ENCODE peak calls at places on chromosomes 13 and 19, in four cellular contexts. One of them, this sample, is unnamed.

GRCh38 chr13:47119568-47120080 is 222.8 kb upstream of the HTR2A start:
- DNase-seq in body of pancreas: no peak
- DNase-seq in progenitor cell of endocrine pancreas: no peak
- DNase-seq in SW 1271: no peak
- DNase-seq in this sample: no peak

GRCh38 chr19:44912854-44913253 is 1.6 kb upstream of the APOC1 start:
- DNase-seq in body of pancreas: peak
- DNase-seq in progenitor cell of endocrine pancreas: no peak
- DNase-seq in SW 1271: no peak
- DNase-seq in this sample: no peak

GRCh38 chr13:112714772-112715569 is 25.1 kb downstream of the ATP11A start:
- DNase-seq in body of pancreas: no peak
- DNase-seq in progenitor cell of endocrine pancreas: no peak
- DNase-seq in SW 1271: no peak
- DNase-seq in this sample: no peak

GRCh38 chr19:10553087-10553667 is 9.5 kb downstream of the ATG4D start:
- DNase-seq in body of pancreas: no peak
- DNase-seq in progenitor cell of endocrine pancreas: no peak
- DNase-seq in SW 1271: no peak
- DNase-seq in this sample: no peak

GRCh38 chr19:19866599-19867248 is 1.0 kb downstream of the ZNF253 start:
- DNase-seq in body of pancreas: peak
- DNase-seq in progenitor cell of endocrine pancreas: peak
- DNase-seq in SW 1271: no peak
- DNase-seq in this sample: no peak

GRCh38 chr13:112636401-112636975 is 48.5 kb upstream of the TUBGCP3 start:
- DNase-seq in body of pancreas: no peak
- DNase-seq in progenitor cell of endocrine pancreas: no peak
- DNase-seq in SW 1271: no peak
- DNase-seq in this sample: no peak

GRCh38 chr19:40251244-40251643 is 24.8 kb upstream of the CCNP start:
- DNase-seq in body of pancreas: no peak
- DNase-seq in progenitor cell of endocrine pancreas: no peak
- DNase-seq in SW 1271: no peak
- DNase-seq in this sample: no peak

GRCh38 chr19:29724741-29725140 is 9.7 kb upstream of the C19orf12 start:
- DNase-seq in body of pancreas: no peak
- DNase-seq in progenitor cell of endocrine pancreas: no peak
- DNase-seq in SW 1271: no peak
- DNase-seq in this sample: no peak

GRCh38 chr19:10815969-10816635 is 19.9 kb downstream of the TMED1 start:
- DNase-seq in body of pancreas: no peak
- DNase-seq in progenitor cell of endocrine pancreas: no peak
- DNase-seq in SW 1271: no peak
- DNase-seq in this sample: no peak

GRCh38 chr19:2188708-2189385 is 25.1 kb downstream of the DOT1L start:
- DNase-seq in body of pancreas: no peak
- DNase-seq in progenitor cell of endocrine pancreas: no peak
- DNase-seq in SW 1271: no peak
- DNase-seq in this sample: no peak

GRCh38 chr13:29532821-29533220 is 62.7 kb downstream of the SLC7A1 start:
- DNase-seq in body of pancreas: no peak
- DNase-seq in progenitor cell of endocrine pancreas: no peak
- DNase-seq in SW 1271: no peak
- DNase-seq in this sample: no peak

GRCh38 chr19:34217952-34218817 is 36.2 kb upstream of the GARRE1 start:
- DNase-seq in body of pancreas: peak
- DNase-seq in progenitor cell of endocrine pancreas: no peak
- DNase-seq in SW 1271: no peak
- DNase-seq in this sample: peak

GRCh38 chr19:1274081-1274851 is 1.1 kb upstream of the FAM174C start:
- DNase-seq in body of pancreas: peak
- DNase-seq in progenitor cell of endocrine pancreas: no peak
- DNase-seq in SW 1271: no peak
- DNase-seq in this sample: no peak

GRCh38 chr19:53907193-53907581 is 1.9 kb upstream of the CACNG7 start:
- DNase-seq in body of pancreas: no peak
- DNase-seq in progenitor cell of endocrine pancreas: no peak
- DNase-seq in SW 1271: no peak
- DNase-seq in this sample: no peak

GRCh38 chr19:5308471-5309437 is 31.9 kb downstream of the PTPRS start:
- DNase-seq in body of pancreas: peak
- DNase-seq in progenitor cell of endocrine pancreas: no peak
- DNase-seq in SW 1271: no peak
- DNase-seq in this sample: peak

GRCh38 chr19:45467456-45468158 is at the start of gene FOSB:
- DNase-seq in body of pancreas: peak
- DNase-seq in progenitor cell of endocrine pancreas: peak
- DNase-seq in SW 1271: peak
- DNase-seq in this sample: no peak

GRCh38 chr19:46303345-46303701 is 6.5 kb downstream of the HIF3A start:
- DNase-seq in body of pancreas: no peak
- DNase-seq in progenitor cell of endocrine pancreas: no peak
- DNase-seq in SW 1271: no peak
- DNase-seq in this sample: no peak

GRCh38 chr19:34430738-34431625 is 2.8 kb downstream of the UBA2 start:
- DNase-seq in body of pancreas: peak
- DNase-seq in progenitor cell of endocrine pancreas: no peak
- DNase-seq in SW 1271: no peak
- DNase-seq in this sample: no peak

GRCh38 chr13:65744761-65745160 is 1485.4 kb downstream of the PCDH9 start:
- DNase-seq in body of pancreas: no peak
- DNase-seq in progenitor cell of endocrine pancreas: no peak
- DNase-seq in SW 1271: no peak
- DNase-seq in this sample: peak

GRCh38 chr19:23787106-23787505 is 28.4 kb upstream of the ZNF681 start:
- DNase-seq in body of pancreas: no peak
- DNase-seq in progenitor cell of endocrine pancreas: no peak
- DNase-seq in SW 1271: no peak
- DNase-seq in this sample: no peak

GRCh38 chr13:110062077-110062776 is 244.7 kb downstream of the COL4A1 start:
- DNase-seq in body of pancreas: peak
- DNase-seq in progenitor cell of endocrine pancreas: no peak
- DNase-seq in SW 1271: no peak
- DNase-seq in this sample: no peak

GRCh38 chr19:2798158-2798685 is 12.9 kb downstream of the THOP1 start:
- DNase-seq in body of pancreas: no peak
- DNase-seq in progenitor cell of endocrine pancreas: no peak
- DNase-seq in SW 1271: no peak
- DNase-seq in this sample: no peak